ENCODE peak calls at places on chromosome 14, in seven cellular contexts. R is thyroid gland, G is foreskin fibroblast, W is tibial artery, Y is GM12878, V is AG09309, E is brain microvascular endothelial cell. K is an unnamed sample.

GRCh38 chr14:75514673-75515630 is 7.3 kb upstream of the BATF start:
- DNase-seq in R (peak), G (peak), W (no peak), Y (peak), V (no peak), E (no peak), K (no peak)

GRCh38 chr14:89613260-89614008 is 196.4 kb upstream of the FOXN3 start:
- DNase-seq in R (no peak), G (no peak), W (no peak), Y (no peak), V (no peak), E (no peak), K (no peak)

GRCh38 chr14:67331368-67332125 is 28.1 kb downstream of the ATP6V1D start:
- DNase-seq in R (no peak), G (peak), W (no peak), Y (no peak), V (no peak), E (peak), K (no peak)

GRCh38 chr14:100159107-100159864 is at the start of gene DEGS2:
- DNase-seq in R (peak), G (no peak), W (no peak), Y (no peak), V (no peak), E (no peak), K (no peak)

GRCh38 chr14:75469606-75470237 is 41.9 kb downstream of the JDP2 start:
- DNase-seq in R (peak), G (no peak), W (peak), Y (no peak), V (no peak), E (no peak), K (no peak)

GRCh38 chr14:76502638-76503037 is 126.7 kb downstream of the ESRRB start:
- DNase-seq in R (no peak), G (no peak), W (no peak), Y (peak), V (no peak), E (no peak), K (no peak)

GRCh38 chr14:53927171-53927570 is 29.5 kb downstream of the BMP4 start:
- DNase-seq in R (no peak), G (peak), W (no peak), Y (no peak), V (no peak), E (peak), K (peak)

GRCh38 chr14:75519826-75520692 is 2.2 kb upstream of the BATF start:
- DNase-seq in R (no peak), G (peak), W (no peak), Y (no peak), V (no peak), E (no peak), K (peak)

GRCh38 chr14:68711551-68712437 is 81.1 kb downstream of the ZFP36L1 start:
- DNase-seq in R (no peak), G (no peak), W (no peak), Y (no peak), V (no peak), E (no peak), K (no peak)

GRCh38 chr14:105495101-105495989 is 4.3 kb downstream of the TEDC1 start:
- DNase-seq in R (no peak), G (no peak), W (no peak), Y (no peak), V (no peak), E (no peak), K (no peak)

GRCh38 chr14:69325646-69326265 is 65.8 kb downstream of the GALNT16 start:
- DNase-seq in R (no peak), G (no peak), W (peak), Y (no peak), V (no peak), E (no peak), K (no peak)

GRCh38 chr14:33642641-33643342 is 308.1 kb downstream of the EGLN3 start:
- DNase-seq in R (no peak), G (no peak), W (no peak), Y (no peak), V (no peak), E (no peak), K (no peak)

GRCh38 chr14:73988065-73988464 is 31.0 kb downstream of the ENTPD5 start:
- DNase-seq in R (no peak), G (no peak), W (no peak), Y (no peak), V (no peak), E (no peak), K (no peak)

GRCh38 chr14:43793579-43793978 is 713.5 kb downstream of the FSCB start:
- DNase-seq in R (no peak), G (no peak), W (no peak), Y (no peak), V (no peak), E (no peak), K (no peak)

GRCh38 chr14:82626156-82627055 is 1092.8 kb upstream of the SEL1L start:
- DNase-seq in R (no peak), G (no peak), W (no peak), Y (no peak), V (no peak), E (no peak), K (no peak)

GRCh38 chr14:26206640-26207039 is 391.2 kb downstream of the NOVA1 start:
- DNase-seq in R (no peak), G (no peak), W (no peak), Y (no peak), V (no peak), E (no peak), K (no peak)

GRCh38 chr14:33207467-33208015 is 268.9 kb downstream of the NPAS3 start:
- DNase-seq in R (no peak), G (no peak), W (no peak), Y (no peak), V (no peak), E (no peak), K (no peak)

GRCh38 chr14:90756755-90757345 is 59.4 kb downstream of the TTC7B start:
- DNase-seq in R (no peak), G (no peak), W (no peak), Y (no peak), V (no peak), E (no peak), K (no peak)

GRCh38 chr14:55249423-55249822 is 21.8 kb upstream of the FBXO34 start:
- DNase-seq in R (no peak), G (peak), W (no peak), Y (no peak), V (no peak), E (peak), K (peak)

GRCh38 chr14:22332671-22333407 is 256.2 kb downstream of the DAD1 start:
- DNase-seq in R (no peak), G (no peak), W (no peak), Y (no peak), V (no peak), E (no peak), K (no peak)

GRCh38 chr14:106518054-106518943 is 991.9 kb downstream of the TMEM121 start:
- DNase-seq in R (peak), G (no peak), W (no peak), Y (no peak), V (no peak), E (no peak), K (no peak)

GRCh38 chr14:105212541-105213305 is 31.6 kb upstream of the NUDT14 start:
- DNase-seq in R (no peak), G (no peak), W (no peak), Y (no peak), V (no peak), E (no peak), K (no peak)

GRCh38 chr14:94164685-94165431 is 9.3 kb upstream of the PPP4R4 start:
- DNase-seq in R (no peak), G (no peak), W (no peak), Y (no peak), V (no peak), E (no peak), K (no peak)

GRCh38 chr14:53441789-53442188 is 288.7 kb upstream of the DDHD1 start:
- DNase-seq in R (no peak), G (no peak), W (no peak), Y (no peak), V (no peak), E (no peak), K (no peak)

GRCh38 chr14:50344116-50344775 is 32.1 kb downstream of the DMAC2L start:
- DNase-seq in R (no peak), G (no peak), W (no peak), Y (peak), V (no peak), E (no peak), K (no peak)

GRCh38 chr14:89383171-89383845 is 33.7 kb downstream of the FOXN3 start:
- DNase-seq in R (no peak), G (no peak), W (no peak), Y (no peak), V (no peak), E (no peak), K (no peak)

GRCh38 chr14:54662491-54663116 is 95.7 kb downstream of the SAMD4A start:
- DNase-seq in R (no peak), G (no peak), W (no peak), Y (no peak), V (no peak), E (no peak), K (no peak)

GRCh38 chr14:80350707-80351106 is 139.4 kb upstream of the DIO2 start:
- DNase-seq in R (no peak), G (no peak), W (no peak), Y (no peak), V (no peak), E (no peak), K (peak)

GRCh38 chr14:100585448-100586152 is 1.6 kb downstream of the BEGAIN start:
- DNase-seq in R (no peak), G (no peak), W (no peak), Y (no peak), V (no peak), E (no peak), K (no peak)

GRCh38 chr14:88992011-88992410 is 167.6 kb downstream of the TTC8 start:
- DNase-seq in R (no peak), G (no peak), W (no peak), Y (no peak), V (no peak), E (no peak), K (no peak)

GRCh38 chr14:97417331-97417730 is 620.1 kb downstream of the VRK1 start:
- DNase-seq in R (no peak), G (no peak), W (no peak), Y (no peak), V (no peak), E (no peak), K (no peak)
- H3K4me3 ChIP-seq in R (no peak), G (no peak), W (no peak), Y (no peak), V (no peak), E (no peak), K (no peak)

GRCh38 chr14:64879635-64880381 is at the start of gene SPTB:
- DNase-seq in R (peak), G (no peak), W (no peak), Y (no peak), V (no peak), E (no peak), K (no peak)
- TF ChIP-seq CTCF in R (no peak), G (no peak), W (no peak), Y (no peak), V (no peak), E (no peak), K (no peak)

GRCh38 chr14:85542623-85543022 is 12.7 kb downstream of the FLRT2 start:
- DNase-seq in R (no peak), G (no peak), W (no peak), Y (no peak), V (no peak), E (no peak), K (peak)

GRCh38 chr14:85538636-85539035 is 8.7 kb downstream of the FLRT2 start:
- DNase-seq in R (no peak), G (no peak), W (no peak), Y (no peak), V (no peak), E (no peak), K (no peak)

GRCh38 chr14:85537526-85537925 is 7.6 kb downstream of the FLRT2 start:
- DNase-seq in R (no peak), G (no peak), W (no peak), Y (no peak), V (no peak), E (no peak), K (no peak)

GRCh38 chr14:85536835-85537195 is 6.9 kb downstream of the FLRT2 start:
- DNase-seq in R (no peak), G (no peak), W (no peak), Y (no peak), V (no peak), E (no peak), K (peak)

DNA sequence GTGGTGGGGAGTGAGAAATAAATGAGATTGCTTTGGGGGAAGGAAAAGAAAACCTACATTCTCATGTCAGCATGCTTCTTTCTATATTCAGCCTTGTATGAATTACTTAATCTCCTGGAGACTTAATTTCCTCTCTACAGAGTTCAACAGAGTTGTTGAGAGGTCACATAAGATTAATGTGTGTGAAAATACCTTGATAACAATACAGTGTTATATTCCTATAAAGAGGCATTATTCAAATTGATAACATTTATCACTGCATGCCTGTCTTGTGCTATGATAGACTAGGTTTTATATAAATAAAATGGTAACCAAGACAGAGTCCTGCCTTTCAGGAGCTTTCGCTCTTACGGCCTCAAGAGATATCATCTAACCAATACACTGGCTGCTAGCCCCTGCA is 9.6 kb downstream of the FLRT2 start:
- DNase-seq in R (no peak), G (no peak), W (no peak), Y (no peak), V (no peak), E (no peak), K (no peak)
- H3K4me3 ChIP-seq in R (no peak), G (no peak), W (no peak), Y (no peak), V (no peak), E (no peak), K (no peak)

DNA sequence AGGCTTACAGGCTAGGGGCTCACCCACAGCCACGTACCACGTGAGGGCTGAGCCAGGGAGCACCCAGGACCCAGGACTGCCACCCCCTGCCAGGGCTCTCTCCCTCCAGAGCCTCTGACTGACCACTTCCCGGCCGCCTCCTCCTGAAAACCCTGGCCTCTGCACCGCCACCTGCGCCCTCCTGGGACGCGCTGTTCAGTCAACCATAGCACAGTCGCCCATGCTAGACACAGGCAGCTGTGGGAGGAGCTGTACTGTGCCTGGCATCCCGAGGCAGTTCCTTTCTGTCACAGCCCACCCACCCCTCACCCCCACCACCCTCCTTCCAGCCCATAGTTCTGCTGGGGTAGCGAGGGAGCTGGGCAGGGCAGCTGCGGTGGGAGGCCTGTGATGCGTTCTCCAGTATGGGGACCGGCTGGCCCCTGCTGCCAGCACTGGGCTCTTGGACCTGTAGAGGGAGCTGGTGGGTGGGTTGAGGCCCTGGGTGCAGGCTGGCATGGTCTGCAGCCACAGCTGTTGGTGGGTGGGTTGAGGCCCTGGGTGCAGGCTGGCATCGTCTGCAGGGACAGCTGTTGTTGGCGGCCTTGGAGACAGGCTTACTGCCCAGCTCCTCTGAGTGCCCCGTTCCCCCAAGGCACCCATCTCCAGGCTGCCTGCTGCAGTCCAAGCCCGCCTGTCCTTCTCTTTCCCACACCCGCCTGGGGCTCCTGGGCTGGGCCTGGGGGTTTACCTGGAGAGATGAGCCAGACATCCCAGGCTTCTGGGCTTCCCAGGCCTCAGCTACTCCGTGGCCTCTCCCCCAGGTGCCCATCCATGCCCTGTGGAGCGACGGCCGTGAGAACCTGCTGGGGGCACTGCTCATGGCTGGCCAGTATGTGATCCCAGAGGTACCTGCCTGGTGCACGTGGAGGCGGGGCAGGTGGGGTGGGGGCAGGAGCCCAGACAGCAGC is 11.5 kb downstream of the ASPG start:
- DNase-seq in R (no peak), G (no peak), W (no peak), Y (no peak), V (no peak), E (no peak), K (no peak)
- TF ChIP-seq CTCF in R (no peak), G (no peak), W (no peak), Y (no peak), V (peak), E (peak), K (no peak)

DNA sequence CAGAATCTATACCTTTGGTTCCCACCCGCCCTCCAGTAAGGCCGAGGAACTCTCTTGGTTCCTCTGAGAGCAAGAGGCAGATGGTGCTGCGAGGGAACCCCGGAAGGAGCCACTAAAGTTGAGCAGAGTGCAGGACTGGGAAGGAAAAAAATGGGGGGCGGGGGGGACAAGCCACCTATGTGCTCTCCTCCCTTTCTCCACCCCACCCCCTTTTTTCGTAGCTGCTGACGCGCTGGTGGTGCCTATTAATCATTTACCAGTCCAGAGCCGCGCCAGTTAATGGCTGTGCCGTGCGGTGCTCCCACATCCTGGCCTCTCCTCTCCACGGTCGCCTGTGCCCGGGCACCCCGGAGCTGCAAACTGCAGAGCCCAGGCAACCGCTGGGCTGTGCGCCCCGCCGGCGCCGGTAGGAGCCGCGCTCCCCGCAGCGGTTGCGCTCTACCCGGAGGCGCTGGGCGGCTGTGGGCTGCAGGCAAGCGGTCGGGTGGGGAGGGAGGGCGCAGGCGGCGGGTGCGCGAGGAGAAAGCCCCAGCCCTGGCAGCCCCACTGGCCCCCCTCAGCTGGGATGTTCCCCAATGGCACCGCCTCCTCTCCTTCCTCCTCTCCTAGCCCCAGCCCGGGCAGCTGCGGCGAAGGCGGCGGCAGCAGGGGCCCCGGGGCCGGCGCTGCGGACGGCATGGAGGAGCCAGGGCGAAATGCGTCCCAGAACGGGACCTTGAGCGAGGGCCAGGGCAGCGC is 1.3 kb downstream of the SSTR1 start:
- DNase-seq in R (peak), G (peak), W (peak), Y (no peak), V (peak), E (no peak), K (peak)
- H3K4me3 ChIP-seq in R (no peak), G (peak), W (peak), Y (no peak), V (peak), E (peak), K (peak)